ENCODE peak calls at places on chromosomes 7 and 10, in five cellular contexts. One of them, this sample, is unnamed.
A peak's percentile ranks its signal among the peaks of the same experiment; 100 is the strongest.

GRCh38 chr10:93701903-93702277 is 502 bp downstream of the FRA10AC1 start:
- DNase-seq in heart right ventricle: no peak
- DNase-seq in HCT116: no peak
- DNase-seq in CD8-positive, alpha-beta T cell: peak; percentile 26
- DNase-seq in tibial nerve: no peak
- DNase-seq in this sample: peak; percentile 36

GRCh38 chr7:86955895-86956503 is 103.5 kb downstream of the ELAPOR2 start:
- DNase-seq in CD8-positive, alpha-beta T cell: no peak
- DNase-seq in tibial nerve: no peak
- DNase-seq in HCT116: no peak
- DNase-seq in heart right ventricle: no peak
- DNase-seq in this sample: no peak

GRCh38 chr10:51879238-51879637 is 179.8 kb upstream of the CSTF2T start:
- DNase-seq in HCT116: no peak
- DNase-seq in CD8-positive, alpha-beta T cell: no peak
- DNase-seq in heart right ventricle: peak; percentile 22
- DNase-seq in tibial nerve: no peak
- DNase-seq in this sample: peak; percentile 52

GRCh38 chr10:47127188-47127587 is 172.8 kb upstream of the GDF10 start:
- DNase-seq in heart right ventricle: no peak
- DNase-seq in tibial nerve: no peak
- DNase-seq in CD8-positive, alpha-beta T cell: no peak
- DNase-seq in HCT116: no peak
- DNase-seq in this sample: no peak

GRCh38 chr7:99540542-99540941 is 11.4 kb downstream of the FAM200A start:
- DNase-seq in tibial nerve: no peak
- DNase-seq in CD8-positive, alpha-beta T cell: no peak
- DNase-seq in HCT116: no peak
- DNase-seq in heart right ventricle: no peak
- DNase-seq in this sample: no peak

GRCh38 chr7:118259115-118259514 is 34.6 kb downstream of the ANKRD7 start:
- DNase-seq in CD8-positive, alpha-beta T cell: no peak
- DNase-seq in tibial nerve: no peak
- DNase-seq in heart right ventricle: no peak
- DNase-seq in HCT116: no peak
- DNase-seq in this sample: no peak

GRCh38 chr7:134069187-134069586 is 58.0 kb upstream of the LRGUK start:
- DNase-seq in CD8-positive, alpha-beta T cell: no peak
- DNase-seq in tibial nerve: no peak
- DNase-seq in HCT116: no peak
- DNase-seq in heart right ventricle: no peak
- DNase-seq in this sample: no peak

GRCh38 chr10:47134166-47134565 is 165.8 kb upstream of the GDF10 start:
- DNase-seq in CD8-positive, alpha-beta T cell: no peak
- DNase-seq in heart right ventricle: no peak
- DNase-seq in HCT116: no peak
- DNase-seq in tibial nerve: no peak
- DNase-seq in this sample: no peak

GRCh38 chr7:604038-604883 is 84.6 kb upstream of the PDGFA start:
- DNase-seq in HCT116: no peak
- DNase-seq in CD8-positive, alpha-beta T cell: peak; percentile 97
- DNase-seq in tibial nerve: peak; percentile 47
- DNase-seq in heart right ventricle: peak; percentile 89
- DNase-seq in this sample: peak; percentile 96

GRCh38 chr7:88347098-88347497 is 40.4 kb upstream of the STEAP4 start:
- DNase-seq in tibial nerve: no peak
- DNase-seq in CD8-positive, alpha-beta T cell: no peak
- DNase-seq in heart right ventricle: no peak
- DNase-seq in HCT116: no peak
- DNase-seq in this sample: no peak

GRCh38 chr7:88350118-88350517 is 43.4 kb upstream of the STEAP4 start:
- DNase-seq in HCT116: no peak
- DNase-seq in tibial nerve: no peak
- DNase-seq in heart right ventricle: no peak
- DNase-seq in CD8-positive, alpha-beta T cell: no peak
- DNase-seq in this sample: no peak

GRCh38 chr7:88344271-88344670 is 37.6 kb upstream of the STEAP4 start:
- DNase-seq in heart right ventricle: no peak
- DNase-seq in HCT116: no peak
- DNase-seq in tibial nerve: no peak
- DNase-seq in CD8-positive, alpha-beta T cell: no peak
- DNase-seq in this sample: no peak

GRCh38 chr7:88346357-88346756 is 39.7 kb upstream of the STEAP4 start:
- DNase-seq in CD8-positive, alpha-beta T cell: no peak
- DNase-seq in tibial nerve: no peak
- DNase-seq in HCT116: no peak
- DNase-seq in heart right ventricle: no peak
- DNase-seq in this sample: no peak

GRCh38 chr7:88344956-88345832 is 38.5 kb upstream of the STEAP4 start:
- DNase-seq in CD8-positive, alpha-beta T cell: no peak
- DNase-seq in tibial nerve: no peak
- DNase-seq in heart right ventricle: peak; percentile 30
- DNase-seq in HCT116: peak; percentile 23
- DNase-seq in this sample: no peak
- TF ChIP-seq CTCF in CD8-positive, alpha-beta T cell: no peak
- TF ChIP-seq CTCF in tibial nerve: peak; percentile 16
- TF ChIP-seq CTCF in heart right ventricle: peak; percentile 72
- TF ChIP-seq CTCF in HCT116: peak; percentile 26
- TF ChIP-seq CTCF in this sample: no peak

GRCh38 chr10:80357000-80357803 is 621 bp downstream of the DYDC2 start:
- DNase-seq in CD8-positive, alpha-beta T cell: peak; percentile 23
- DNase-seq in heart right ventricle: no peak
- DNase-seq in HCT116: no peak
- DNase-seq in tibial nerve: no peak
- DNase-seq in this sample: no peak
- H3K4me3 ChIP-seq in CD8-positive, alpha-beta T cell: peak overlapping the region; percentile 39
- H3K4me3 ChIP-seq in heart right ventricle: peak overlapping the region; percentile 43
- H3K4me3 ChIP-seq in HCT116: no peak overlapping the region
- H3K4me3 ChIP-seq in tibial nerve: peak overlapping the region; percentile 48
- H3K4me3 ChIP-seq in this sample: peak overlapping the region; percentile 44

GRCh38 chr7:2208712-2209111 is 24.0 kb downstream of the MAD1L1 start:
- DNase-seq in CD8-positive, alpha-beta T cell: no peak
- DNase-seq in heart right ventricle: no peak
- DNase-seq in HCT116: no peak
- DNase-seq in tibial nerve: no peak
- DNase-seq in this sample: no peak
- H3K36me3 ChIP-seq in CD8-positive, alpha-beta T cell: peaks cover 6% of the 10 kb centered on the region
- H3K36me3 ChIP-seq in heart right ventricle: no peaks in the 10 kb centered on the region
- H3K36me3 ChIP-seq in HCT116: peaks cover 20% of the 10 kb centered on the region
- H3K36me3 ChIP-seq in tibial nerve: no peaks in the 10 kb centered on the region
- H3K36me3 ChIP-seq in this sample: peaks cover 20% of the 10 kb centered on the region

GRCh38 chr10:24465124-24465874 is 256.4 kb downstream of the KIAA1217 start:
- DNase-seq in CD8-positive, alpha-beta T cell: no peak
- DNase-seq in tibial nerve: no peak
- DNase-seq in HCT116: no peak
- DNase-seq in heart right ventricle: no peak
- DNase-seq in this sample: no peak

GRCh38 chr10:24462340-24462739 is 253.4 kb downstream of the KIAA1217 start:
- DNase-seq in heart right ventricle: no peak
- DNase-seq in CD8-positive, alpha-beta T cell: no peak
- DNase-seq in HCT116: no peak
- DNase-seq in tibial nerve: no peak
- DNase-seq in this sample: no peak

GRCh38 chr10:24465899-24466615 is 257.1 kb downstream of the KIAA1217 start:
- DNase-seq in HCT116: peak; percentile 77
- DNase-seq in tibial nerve: no peak
- DNase-seq in CD8-positive, alpha-beta T cell: no peak
- DNase-seq in heart right ventricle: no peak
- DNase-seq in this sample: no peak

GRCh38 chr10:24463683-24464426 is 254.9 kb downstream of the KIAA1217 start:
- DNase-seq in heart right ventricle: no peak
- DNase-seq in HCT116: no peak
- DNase-seq in CD8-positive, alpha-beta T cell: no peak
- DNase-seq in tibial nerve: no peak
- DNase-seq in this sample: no peak

GRCh38 chr10:24462889-24463552 is 254.1 kb downstream of the KIAA1217 start:
- DNase-seq in HCT116: no peak
- DNase-seq in heart right ventricle: no peak
- DNase-seq in tibial nerve: no peak
- DNase-seq in CD8-positive, alpha-beta T cell: no peak
- DNase-seq in this sample: no peak
- TF ChIP-seq CTCF in HCT116: peak; percentile 41
- TF ChIP-seq CTCF in heart right ventricle: peak; percentile 18
- TF ChIP-seq CTCF in tibial nerve: no peak
- TF ChIP-seq CTCF in CD8-positive, alpha-beta T cell: no peak
- TF ChIP-seq CTCF in this sample: no peak

GRCh38 chr10:1465421-1465902 is 271.9 kb downstream of the ADARB2 start:
- DNase-seq in heart right ventricle: no peak
- DNase-seq in HCT116: no peak
- DNase-seq in CD8-positive, alpha-beta T cell: no peak
- DNase-seq in tibial nerve: no peak
- DNase-seq in this sample: no peak
- H3K4me3 ChIP-seq in heart right ventricle: no peak overlapping the region
- H3K4me3 ChIP-seq in HCT116: no peak overlapping the region
- H3K4me3 ChIP-seq in CD8-positive, alpha-beta T cell: no peak overlapping the region
- H3K4me3 ChIP-seq in tibial nerve: peak overlapping the region; percentile 8
- H3K4me3 ChIP-seq in this sample: no peak overlapping the region